ENCODE peak calls at places on chromosome 22, in eight cellular contexts. One of them, this sample, is unnamed. For H3K4me1, the result is how much of the 10 kb centered on the place peaks cover.

GRCh38 chr22:23793326-23793725 is 6.6 kb downstream of the SMARCB1 start:
- DNase-seq in psoas muscle: no peak
- DNase-seq in thyroid gland: no peak
- DNase-seq in cardiac muscle cell: no peak
- DNase-seq in RWPE2: no peak
- DNase-seq in kidney: peak
- DNase-seq in MM.1S: no peak
- DNase-seq in CD4-positive, alpha-beta memory T cell: no peak
- DNase-seq in this sample: peak

GRCh38 chr22:24124247-24124646 is 57.0 kb upstream of the SUSD2 start:
- DNase-seq in psoas muscle: no peak
- DNase-seq in thyroid gland: no peak
- DNase-seq in cardiac muscle cell: no peak
- DNase-seq in RWPE2: no peak
- DNase-seq in kidney: no peak
- DNase-seq in MM.1S: no peak
- DNase-seq in CD4-positive, alpha-beta memory T cell: no peak
- DNase-seq in this sample: no peak

GRCh38 chr22:32820131-32820882 is 18.8 kb downstream of the TIMP3 start:
- DNase-seq in psoas muscle: no peak
- DNase-seq in thyroid gland: no peak
- DNase-seq in cardiac muscle cell: no peak
- DNase-seq in RWPE2: no peak
- DNase-seq in kidney: no peak
- DNase-seq in MM.1S: no peak
- DNase-seq in CD4-positive, alpha-beta memory T cell: no peak
- DNase-seq in this sample: no peak

GRCh38 chr22:37048133-37048532 is 3.4 kb upstream of the KCTD17 start:
- DNase-seq in psoas muscle: no peak
- DNase-seq in thyroid gland: no peak
- DNase-seq in cardiac muscle cell: no peak
- DNase-seq in RWPE2: no peak
- DNase-seq in kidney: no peak
- DNase-seq in MM.1S: no peak
- DNase-seq in CD4-positive, alpha-beta memory T cell: no peak
- DNase-seq in this sample: no peak

GRCh38 chr22:28674121-28674563 is 5.5 kb downstream of the TTC28 start:
- DNase-seq in psoas muscle: no peak
- DNase-seq in thyroid gland: no peak
- DNase-seq in cardiac muscle cell: peak
- DNase-seq in RWPE2: no peak
- DNase-seq in kidney: no peak
- DNase-seq in MM.1S: peak
- DNase-seq in CD4-positive, alpha-beta memory T cell: peak
- DNase-seq in this sample: no peak

GRCh38 chr22:49394116-49394785 is 433.4 kb downstream of the BRD1 start:
- DNase-seq in psoas muscle: no peak
- DNase-seq in thyroid gland: no peak
- DNase-seq in cardiac muscle cell: no peak
- DNase-seq in RWPE2: no peak
- DNase-seq in kidney: no peak
- DNase-seq in MM.1S: no peak
- DNase-seq in CD4-positive, alpha-beta memory T cell: no peak
- DNase-seq in this sample: no peak

GRCh38 chr22:24751518-24751917 is 23.0 kb downstream of the PIWIL3 start:
- DNase-seq in psoas muscle: no peak
- DNase-seq in thyroid gland: no peak
- DNase-seq in cardiac muscle cell: no peak
- DNase-seq in RWPE2: no peak
- DNase-seq in kidney: no peak
- DNase-seq in MM.1S: no peak
- DNase-seq in CD4-positive, alpha-beta memory T cell: no peak
- DNase-seq in this sample: no peak

GRCh38 chr22:50007057-50007511 is 5.5 kb downstream of the IL17REL start:
- DNase-seq in psoas muscle: no peak
- DNase-seq in thyroid gland: no peak
- DNase-seq in cardiac muscle cell: no peak
- DNase-seq in RWPE2: no peak
- DNase-seq in kidney: no peak
- DNase-seq in MM.1S: no peak
- DNase-seq in CD4-positive, alpha-beta memory T cell: no peak
- DNase-seq in this sample: no peak

GRCh38 chr22:37353839-37354238 is 71.5 kb downstream of the CYTH4 start:
- DNase-seq in psoas muscle: no peak
- DNase-seq in thyroid gland: no peak
- DNase-seq in cardiac muscle cell: no peak
- DNase-seq in RWPE2: no peak
- DNase-seq in kidney: no peak
- DNase-seq in MM.1S: no peak
- DNase-seq in CD4-positive, alpha-beta memory T cell: no peak
- DNase-seq in this sample: no peak

GRCh38 chr22:28927526-28928089 is 44.2 kb downstream of the ZNRF3 start:
- DNase-seq in psoas muscle: no peak
- DNase-seq in thyroid gland: no peak
- DNase-seq in cardiac muscle cell: no peak
- DNase-seq in RWPE2: no peak
- DNase-seq in kidney: no peak
- DNase-seq in MM.1S: no peak
- DNase-seq in CD4-positive, alpha-beta memory T cell: no peak
- DNase-seq in this sample: no peak

GRCh38 chr22:33302049-33302545 is 243.9 kb upstream of the SYN3 start:
- DNase-seq in psoas muscle: peak
- DNase-seq in thyroid gland: peak
- DNase-seq in cardiac muscle cell: peak
- DNase-seq in RWPE2: no peak
- DNase-seq in kidney: peak
- DNase-seq in MM.1S: peak
- DNase-seq in CD4-positive, alpha-beta memory T cell: peak
- DNase-seq in this sample: peak

GRCh38 chr22:44085743-44086741 is 61.9 kb downstream of the PARVB start:
- DNase-seq in psoas muscle: peak
- DNase-seq in thyroid gland: peak
- DNase-seq in cardiac muscle cell: peak
- DNase-seq in RWPE2: no peak
- DNase-seq in kidney: no peak
- DNase-seq in MM.1S: peak
- DNase-seq in CD4-positive, alpha-beta memory T cell: peak
- DNase-seq in this sample: peak

GRCh38 chr22:16789860-16790493 is 35.2 kb downstream of the XKR3 start:
- DNase-seq in psoas muscle: no peak
- DNase-seq in thyroid gland: no peak
- DNase-seq in cardiac muscle cell: no peak
- DNase-seq in RWPE2: no peak
- DNase-seq in kidney: no peak
- DNase-seq in MM.1S: peak
- DNase-seq in CD4-positive, alpha-beta memory T cell: no peak
- DNase-seq in this sample: no peak

GRCh38 chr22:38924197-38924952 is 33.0 kb upstream of the APOBEC3A start:
- DNase-seq in psoas muscle: peak
- DNase-seq in thyroid gland: peak
- DNase-seq in cardiac muscle cell: peak
- DNase-seq in RWPE2: no peak
- DNase-seq in kidney: peak
- DNase-seq in MM.1S: no peak
- DNase-seq in CD4-positive, alpha-beta memory T cell: no peak
- DNase-seq in this sample: peak

GRCh38 chr22:37248251-37248650 is 4.2 kb upstream of the RAC2 start:
- DNase-seq in psoas muscle: no peak
- DNase-seq in thyroid gland: no peak
- DNase-seq in cardiac muscle cell: no peak
- DNase-seq in RWPE2: no peak
- DNase-seq in kidney: no peak
- DNase-seq in MM.1S: no peak
- DNase-seq in CD4-positive, alpha-beta memory T cell: no peak
- DNase-seq in this sample: no peak

GRCh38 chr22:23178512-23179254 is 1.6 kb upstream of the BCR start:
- DNase-seq in psoas muscle: peak
- DNase-seq in thyroid gland: peak
- DNase-seq in cardiac muscle cell: peak
- DNase-seq in RWPE2: no peak
- DNase-seq in kidney: peak
- DNase-seq in MM.1S: peak
- DNase-seq in CD4-positive, alpha-beta memory T cell: peak
- DNase-seq in this sample: peak

GRCh38 chr22:38338772-38339379 is 21.6 kb upstream of the CSNK1E start:
- DNase-seq in psoas muscle: peak
- DNase-seq in thyroid gland: no peak
- DNase-seq in cardiac muscle cell: no peak
- DNase-seq in RWPE2: no peak
- DNase-seq in kidney: peak
- DNase-seq in MM.1S: no peak
- DNase-seq in CD4-positive, alpha-beta memory T cell: no peak
- DNase-seq in this sample: no peak

GRCh38 chr22:19717691-19718254 is 3.5 kb downstream of the SEPTIN5 start:
- DNase-seq in psoas muscle: peak
- DNase-seq in thyroid gland: peak
- DNase-seq in cardiac muscle cell: peak
- DNase-seq in RWPE2: no peak
- DNase-seq in kidney: peak
- DNase-seq in MM.1S: peak
- DNase-seq in CD4-positive, alpha-beta memory T cell: peak
- DNase-seq in this sample: peak

GRCh38 chr22:37930270-37930951 is 23.0 kb downstream of the C22orf23 start:
- DNase-seq in psoas muscle: no peak
- DNase-seq in thyroid gland: peak
- DNase-seq in cardiac muscle cell: peak
- DNase-seq in RWPE2: peak
- DNase-seq in kidney: peak
- DNase-seq in MM.1S: peak
- DNase-seq in CD4-positive, alpha-beta memory T cell: no peak
- DNase-seq in this sample: no peak

GRCh38 chr22:28148816-28149465 is 229.9 kb upstream of the PITPNB start:
- DNase-seq in psoas muscle: no peak
- DNase-seq in thyroid gland: no peak
- DNase-seq in cardiac muscle cell: no peak
- DNase-seq in RWPE2: no peak
- DNase-seq in kidney: no peak
- DNase-seq in MM.1S: no peak
- DNase-seq in CD4-positive, alpha-beta memory T cell: no peak
- DNase-seq in this sample: no peak

GRCh38 chr22:47232197-47232596 is 469.7 kb downstream of the TBC1D22A start:
- DNase-seq in psoas muscle: no peak
- DNase-seq in thyroid gland: no peak
- DNase-seq in cardiac muscle cell: no peak
- DNase-seq in RWPE2: no peak
- DNase-seq in kidney: no peak
- DNase-seq in MM.1S: no peak
- DNase-seq in CD4-positive, alpha-beta memory T cell: no peak
- DNase-seq in this sample: no peak
- H3K4me3 ChIP-seq in psoas muscle: no peak
- H3K4me3 ChIP-seq in thyroid gland: no peak
- H3K4me3 ChIP-seq in cardiac muscle cell: no peak
- H3K4me3 ChIP-seq in RWPE2: no peak
- H3K4me3 ChIP-seq in kidney: no peak
- H3K4me3 ChIP-seq in MM.1S: no peak
- H3K4me3 ChIP-seq in CD4-positive, alpha-beta memory T cell: no peak
- H3K4me3 ChIP-seq in this sample: no peak

DNA sequence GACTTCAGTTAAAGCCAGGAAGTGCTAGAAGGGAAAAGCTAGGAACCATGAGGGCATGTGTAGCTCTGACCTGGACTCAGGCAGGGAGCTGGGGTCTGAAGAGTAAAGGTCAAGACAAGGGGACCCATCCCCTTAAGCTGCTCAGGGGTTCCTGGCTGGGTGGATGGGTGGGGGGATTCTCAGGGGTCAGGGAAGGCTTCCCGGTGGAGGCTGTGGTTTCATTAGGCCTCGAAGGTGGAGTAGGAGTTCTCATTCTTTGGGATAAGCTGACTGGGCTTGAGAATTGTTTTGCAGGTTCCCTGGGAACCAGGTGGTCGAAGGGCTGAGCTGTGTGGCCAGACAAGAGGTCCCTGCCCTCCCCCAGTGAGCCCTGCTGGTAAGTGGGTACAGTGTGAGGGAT is 1.2 kb downstream of the PHETA2 start:
- DNase-seq in psoas muscle: peak
- DNase-seq in thyroid gland: no peak
- DNase-seq in cardiac muscle cell: no peak
- DNase-seq in RWPE2: no peak
- DNase-seq in kidney: no peak
- DNase-seq in MM.1S: no peak
- DNase-seq in CD4-positive, alpha-beta memory T cell: no peak
- DNase-seq in this sample: no peak
- H3K4me1 ChIP-seq in psoas muscle: under half
- H3K4me1 ChIP-seq in thyroid gland: under half
- H3K4me1 ChIP-seq in cardiac muscle cell: under half
- H3K4me1 ChIP-seq in RWPE2: under half
- H3K4me1 ChIP-seq in kidney: under half
- H3K4me1 ChIP-seq in MM.1S: under half
- H3K4me1 ChIP-seq in CD4-positive, alpha-beta memory T cell: under half
- H3K4me1 ChIP-seq in this sample: under half

DNA sequence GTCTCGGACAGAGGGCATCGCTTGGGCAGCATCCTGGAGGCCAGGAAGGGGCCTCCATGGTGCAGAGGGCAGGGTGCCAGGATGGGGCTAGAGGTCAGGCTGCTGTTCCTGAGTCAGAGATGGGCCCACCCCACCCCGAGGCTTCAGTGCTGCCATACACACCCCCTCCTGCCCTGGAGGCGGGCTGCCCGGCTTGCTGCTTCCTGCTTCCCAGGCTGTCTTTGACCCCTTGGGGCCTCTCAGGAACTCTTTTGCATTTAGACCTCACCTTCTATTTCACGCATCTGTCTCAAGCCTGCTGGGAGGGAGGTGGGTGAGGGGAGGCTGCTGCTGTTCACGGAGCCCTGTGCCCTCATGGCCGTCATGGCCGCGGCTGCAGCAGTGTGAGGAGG is 6.6 kb upstream of the GRAMD4 start:
- DNase-seq in psoas muscle: no peak
- DNase-seq in thyroid gland: no peak
- DNase-seq in cardiac muscle cell: no peak
- DNase-seq in RWPE2: no peak
- DNase-seq in kidney: no peak
- DNase-seq in MM.1S: peak
- DNase-seq in CD4-positive, alpha-beta memory T cell: no peak
- DNase-seq in this sample: peak
- H3K4me3 ChIP-seq in psoas muscle: no peak
- H3K4me3 ChIP-seq in thyroid gland: no peak
- H3K4me3 ChIP-seq in cardiac muscle cell: no peak
- H3K4me3 ChIP-seq in RWPE2: no peak
- H3K4me3 ChIP-seq in kidney: no peak
- H3K4me3 ChIP-seq in MM.1S: peak
- H3K4me3 ChIP-seq in CD4-positive, alpha-beta memory T cell: peak
- H3K4me3 ChIP-seq in this sample: no peak

DNA sequence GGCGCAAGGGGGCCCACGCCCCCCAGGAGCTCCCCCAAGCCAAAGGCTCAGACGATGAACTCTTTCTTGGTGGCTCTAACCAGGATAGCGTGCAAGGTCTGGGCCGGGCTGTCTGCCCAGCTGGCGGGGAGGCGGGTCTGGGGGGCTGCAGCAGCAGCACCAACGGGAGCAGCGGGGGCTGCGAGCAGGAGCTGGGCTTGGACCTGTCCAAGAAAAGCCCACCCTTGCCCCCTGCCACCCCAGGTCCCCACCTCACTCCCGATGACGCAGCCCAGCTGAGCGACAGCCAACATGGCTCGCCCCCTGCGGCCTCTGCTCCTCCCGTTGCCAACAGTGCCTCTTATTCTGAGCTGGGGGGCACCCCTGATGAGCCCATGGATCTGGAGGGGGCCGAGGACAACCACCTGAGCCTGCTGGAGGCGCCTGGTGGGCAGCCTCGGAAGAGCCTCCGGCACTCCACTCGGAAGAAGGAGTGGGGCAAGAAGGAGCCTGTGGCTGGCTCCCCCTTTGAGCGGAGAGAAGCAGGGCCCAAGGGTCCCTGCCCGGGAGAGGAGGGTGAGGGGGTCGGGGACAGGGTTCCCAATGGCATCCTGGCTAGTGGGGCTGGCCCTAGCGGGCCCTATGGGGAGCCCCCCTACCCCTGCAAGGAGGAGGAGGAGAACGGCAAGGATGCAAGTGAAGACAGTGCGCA is 21.6 kb upstream of the TMEM191C start:
- DNase-seq in psoas muscle: peak
- DNase-seq in thyroid gland: no peak
- DNase-seq in cardiac muscle cell: no peak
- DNase-seq in RWPE2: peak
- DNase-seq in kidney: peak
- DNase-seq in MM.1S: no peak
- DNase-seq in CD4-positive, alpha-beta memory T cell: no peak
- DNase-seq in this sample: peak
- H3K4me1 ChIP-seq in psoas muscle: under half
- H3K4me1 ChIP-seq in thyroid gland: under half
- H3K4me1 ChIP-seq in cardiac muscle cell: under half
- H3K4me1 ChIP-seq in RWPE2: under half
- H3K4me1 ChIP-seq in kidney: under half
- H3K4me1 ChIP-seq in MM.1S: under half
- H3K4me1 ChIP-seq in CD4-positive, alpha-beta memory T cell: under half
- H3K4me1 ChIP-seq in this sample: under half

This sample was measured in right cardiac atrium.